ENCODE peak calls at places on chromosome 13, in ten cellular contexts. K is GM20000; O is brain pericyte; B is stimulated activated CD8-positive, alpha-beta memory T cell treated with anti-CD3 and anti-CD28 coated beads, Interleukin-4, amount 100 ng/mL, for 4 hours; D is head of caudate nucleus; M is SK-N-DZ; I is WERI-Rb-1; L is ascending aorta; V is T-helper 17 cell; T is RPMI7951. U is an unnamed sample.

GRCh38 chr13:49938274-49938673 is 2.1 kb upstream of the SPRYD7 start:
- DNase-seq in B (no peak), V (no peak), T (no peak), O (no peak), L (no peak), K (no peak), M (no peak), I (no peak), D (no peak), U (no peak)

GRCh38 chr13:44759222-44759721 is 183.1 kb upstream of the TSC22D1 start:
- DNase-seq in T (no peak), B (no peak), K (no peak), O (no peak), M (no peak), V (no peak), I (no peak), D (no peak), L (no peak), U (peak; percentile 23)

GRCh38 chr13:70668983-70669382 is 560.7 kb upstream of the KLHL1 start:
- DNase-seq in I (no peak), T (no peak), D (no peak), B (no peak), M (no peak), O (no peak), K (no peak), L (no peak), V (no peak), U (no peak)

GRCh38 chr13:35469781-35470380 is 6.6 kb downstream of the MAB21L1 start:
- DNase-seq in B (no peak), T (no peak), L (no peak), M (no peak), I (no peak), V (no peak), K (no peak), D (no peak), O (no peak), U (no peak)

GRCh38 chr13:73585236-73585635 is 526.4 kb downstream of the KLF5 start:
- DNase-seq in B (no peak), T (no peak), M (no peak), O (no peak), K (no peak), L (no peak), D (no peak), I (no peak), V (no peak), U (no peak)

GRCh38 chr13:44470623-44471562 is 97.3 kb downstream of the SERP2 start:
- DNase-seq in T (peak; percentile 32), K (no peak), M (peak; percentile 42), O (no peak), I (no peak), L (no peak), D (no peak), V (no peak), B (no peak), U (no peak)

GRCh38 chr13:20035130-20035529 is 76.6 kb downstream of the ZMYM2 start:
- DNase-seq in B (no peak), O (no peak), T (no peak), D (no peak), I (no peak), K (no peak), M (no peak), V (no peak), L (no peak), U (no peak)

GRCh38 chr13:35808846-35809245 is 322.3 kb downstream of the DCLK1 start:
- DNase-seq in M (no peak), D (no peak), I (no peak), K (no peak), O (no peak), L (no peak), T (no peak), V (no peak), B (no peak), U (no peak)

GRCh38 chr13:107553838-107554237 is 661.5 kb downstream of the LIG4 start:
- DNase-seq in T (peak; percentile 21), L (no peak), D (no peak), O (no peak), I (no peak), K (no peak), B (no peak), V (no peak), M (peak; percentile 21), U (no peak)

GRCh38 chr13:46679369-46680180 is 117.4 kb downstream of the ESD start:
- DNase-seq in I (no peak), L (no peak), T (peak; percentile 69), O (peak; percentile 89), B (no peak), M (no peak), K (peak; percentile 70), D (no peak), V (no peak), U (no peak)

GRCh38 chr13:113959198-113959597 is 14.7 kb downstream of the C13orf46 start:
- DNase-seq in B (no peak), D (no peak), O (no peak), T (peak; percentile 27), L (no peak), V (no peak), M (no peak), I (no peak), K (no peak), U (no peak)

U was measured in gastrocnemius medialis.